ENCODE peak calls at places on chromosomes 2 and 18, in seven cellular contexts. One of them, this sample, is unnamed.

GRCh38 chr18:61503688-61504087 is 170.5 kb downstream of the CDH20 start:
- DNase-seq in prostate gland: no peak
- DNase-seq in HCT116: no peak
- DNase-seq in H1: no peak
- DNase-seq in body of pancreas: no peak
- DNase-seq in endothelial cell of umbilical vein: no peak
- DNase-seq in breast epithelium: no peak
- DNase-seq in this sample: no peak

GRCh38 chr2:189347540-189347939 is 93.7 kb upstream of the WDR75 start:
- DNase-seq in prostate gland: no peak
- DNase-seq in HCT116: peak
- DNase-seq in H1: no peak
- DNase-seq in body of pancreas: peak
- DNase-seq in endothelial cell of umbilical vein: peak
- DNase-seq in breast epithelium: no peak
- DNase-seq in this sample: no peak

GRCh38 chr2:53633441-53633840 is 134.2 kb upstream of the CHAC2 start:
- DNase-seq in prostate gland: no peak
- DNase-seq in HCT116: no peak
- DNase-seq in H1: no peak
- DNase-seq in body of pancreas: no peak
- DNase-seq in endothelial cell of umbilical vein: no peak
- DNase-seq in breast epithelium: no peak
- DNase-seq in this sample: no peak

GRCh38 chr18:72866901-72867701 is 686 bp downstream of the NETO1 start:
- DNase-seq in prostate gland: no peak
- DNase-seq in HCT116: no peak
- DNase-seq in H1: peak
- DNase-seq in body of pancreas: no peak
- DNase-seq in endothelial cell of umbilical vein: no peak
- DNase-seq in breast epithelium: no peak
- DNase-seq in this sample: no peak

GRCh38 chr18:57839942-57840381 is 36.8 kb upstream of the ATP8B1 start:
- DNase-seq in prostate gland: no peak
- DNase-seq in HCT116: no peak
- DNase-seq in H1: no peak
- DNase-seq in body of pancreas: no peak
- DNase-seq in endothelial cell of umbilical vein: peak
- DNase-seq in breast epithelium: no peak
- DNase-seq in this sample: no peak

GRCh38 chr2:62999905-63000304 is 50.7 kb upstream of the OTX1 start:
- DNase-seq in prostate gland: no peak
- DNase-seq in HCT116: no peak
- DNase-seq in H1: no peak
- DNase-seq in body of pancreas: no peak
- DNase-seq in endothelial cell of umbilical vein: no peak
- DNase-seq in breast epithelium: no peak
- DNase-seq in this sample: no peak

GRCh38 chr2:152363933-152364332 is 29.0 kb downstream of the FMNL2 start:
- DNase-seq in prostate gland: no peak
- DNase-seq in HCT116: no peak
- DNase-seq in H1: no peak
- DNase-seq in body of pancreas: no peak
- DNase-seq in endothelial cell of umbilical vein: no peak
- DNase-seq in breast epithelium: no peak
- DNase-seq in this sample: no peak

GRCh38 chr2:153479527-153479926 is 965 bp upstream of the RPRM start:
- DNase-seq in prostate gland: no peak
- DNase-seq in HCT116: no peak
- DNase-seq in H1: no peak
- DNase-seq in body of pancreas: no peak
- DNase-seq in endothelial cell of umbilical vein: no peak
- DNase-seq in breast epithelium: no peak
- DNase-seq in this sample: no peak

GRCh38 chr2:23379220-23379695 is 5.7 kb upstream of the KLHL29 start:
- DNase-seq in prostate gland: no peak
- DNase-seq in HCT116: no peak
- DNase-seq in H1: no peak
- DNase-seq in body of pancreas: no peak
- DNase-seq in endothelial cell of umbilical vein: no peak
- DNase-seq in breast epithelium: no peak
- DNase-seq in this sample: no peak

GRCh38 chr18:40911041-40911440 is 1044.0 kb upstream of the PIK3C3 start:
- DNase-seq in prostate gland: no peak
- DNase-seq in HCT116: no peak
- DNase-seq in H1: no peak
- DNase-seq in body of pancreas: no peak
- DNase-seq in endothelial cell of umbilical vein: no peak
- DNase-seq in breast epithelium: no peak
- DNase-seq in this sample: no peak

GRCh38 chr2:219010162-219010756 is 17.0 kb upstream of the CRYBA2 start:
- DNase-seq in prostate gland: no peak
- DNase-seq in HCT116: no peak
- DNase-seq in H1: no peak
- DNase-seq in body of pancreas: peak
- DNase-seq in endothelial cell of umbilical vein: no peak
- DNase-seq in breast epithelium: no peak
- DNase-seq in this sample: no peak

GRCh38 chr2:105849431-105850179 is 104.9 kb downstream of the NCK2 start:
- DNase-seq in prostate gland: no peak
- DNase-seq in HCT116: no peak
- DNase-seq in H1: no peak
- DNase-seq in body of pancreas: no peak
- DNase-seq in endothelial cell of umbilical vein: no peak
- DNase-seq in breast epithelium: no peak
- DNase-seq in this sample: no peak

GRCh38 chr2:86791574-86791973 is 861 bp upstream of the CD8A start:
- DNase-seq in prostate gland: no peak
- DNase-seq in HCT116: no peak
- DNase-seq in H1: no peak
- DNase-seq in body of pancreas: no peak
- DNase-seq in endothelial cell of umbilical vein: no peak
- DNase-seq in breast epithelium: no peak
- DNase-seq in this sample: no peak

GRCh38 chr2:195411219-195411687 is 245.8 kb upstream of the SLC39A10 start:
- DNase-seq in prostate gland: no peak
- DNase-seq in HCT116: no peak
- DNase-seq in H1: no peak
- DNase-seq in body of pancreas: no peak
- DNase-seq in endothelial cell of umbilical vein: no peak
- DNase-seq in breast epithelium: no peak
- DNase-seq in this sample: no peak

GRCh38 chr2:59032469-59032868 is 791.3 kb upstream of the FANCL start:
- DNase-seq in prostate gland: no peak
- DNase-seq in HCT116: no peak
- DNase-seq in H1: no peak
- DNase-seq in body of pancreas: no peak
- DNase-seq in endothelial cell of umbilical vein: no peak
- DNase-seq in breast epithelium: no peak
- DNase-seq in this sample: no peak

GRCh38 chr2:24704682-24705081 is 88.5 kb downstream of the PTRHD1 start:
- DNase-seq in prostate gland: no peak
- DNase-seq in HCT116: no peak
- DNase-seq in H1: no peak
- DNase-seq in body of pancreas: no peak
- DNase-seq in endothelial cell of umbilical vein: no peak
- DNase-seq in breast epithelium: no peak
- DNase-seq in this sample: no peak

GRCh38 chr2:201183373-201183742 is 417 bp downstream of the CASP10 start:
- DNase-seq in prostate gland: no peak
- DNase-seq in HCT116: no peak
- DNase-seq in H1: no peak
- DNase-seq in body of pancreas: no peak
- DNase-seq in endothelial cell of umbilical vein: no peak
- DNase-seq in breast epithelium: no peak
- DNase-seq in this sample: no peak

GRCh38 chr18:48525671-48526070 is 13.2 kb upstream of the CTIF start:
- DNase-seq in prostate gland: no peak
- DNase-seq in HCT116: no peak
- DNase-seq in H1: no peak
- DNase-seq in body of pancreas: no peak
- DNase-seq in endothelial cell of umbilical vein: no peak
- DNase-seq in breast epithelium: no peak
- DNase-seq in this sample: no peak

GRCh38 chr2:155310589-155310988 is 612.1 kb downstream of the KCNJ3 start:
- DNase-seq in prostate gland: no peak
- DNase-seq in HCT116: peak
- DNase-seq in H1: no peak
- DNase-seq in body of pancreas: no peak
- DNase-seq in endothelial cell of umbilical vein: peak
- DNase-seq in breast epithelium: no peak
- DNase-seq in this sample: no peak

GRCh38 chr2:152569186-152569585 is 148.1 kb downstream of the PRPF40A start:
- DNase-seq in prostate gland: no peak
- DNase-seq in HCT116: no peak
- DNase-seq in H1: no peak
- DNase-seq in body of pancreas: no peak
- DNase-seq in endothelial cell of umbilical vein: no peak
- DNase-seq in breast epithelium: no peak
- DNase-seq in this sample: no peak

GRCh38 chr2:72561621-72562318 is 264.1 kb downstream of the EXOC6B start:
- DNase-seq in prostate gland: no peak
- DNase-seq in HCT116: no peak
- DNase-seq in H1: no peak
- DNase-seq in body of pancreas: no peak
- DNase-seq in endothelial cell of umbilical vein: peak
- DNase-seq in breast epithelium: no peak
- DNase-seq in this sample: no peak

DNA sequence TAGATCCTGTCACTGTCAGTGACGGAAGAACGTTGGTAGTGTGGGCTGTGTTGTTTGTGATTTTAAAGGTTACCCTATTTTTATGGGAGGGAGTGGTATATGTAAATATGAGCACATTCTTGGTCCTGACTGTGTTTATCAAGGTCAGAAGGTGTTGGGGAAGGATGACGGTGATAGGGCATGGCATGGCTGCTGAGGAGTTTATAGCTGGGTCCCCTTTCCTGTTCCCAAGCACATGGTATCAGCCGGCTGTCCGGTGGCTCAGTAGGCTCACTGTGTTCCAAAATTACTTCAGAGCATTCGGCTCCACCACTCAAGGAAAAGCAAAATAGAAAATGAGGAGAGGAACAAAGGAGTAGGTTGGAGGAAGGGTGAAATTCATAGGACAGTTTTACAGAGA is 28.6 kb downstream of the IRS1 start:
- DNase-seq in prostate gland: no peak
- DNase-seq in HCT116: no peak
- DNase-seq in H1: no peak
- DNase-seq in body of pancreas: no peak
- DNase-seq in endothelial cell of umbilical vein: no peak
- DNase-seq in breast epithelium: no peak
- DNase-seq in this sample: no peak
- TF ChIP-seq POLR2A in prostate gland: no peak
- TF ChIP-seq POLR2A in HCT116: no peak
- TF ChIP-seq POLR2A in H1: no peak
- TF ChIP-seq POLR2A in body of pancreas: no peak
- TF ChIP-seq POLR2A in endothelial cell of umbilical vein: no peak
- TF ChIP-seq POLR2A in breast epithelium: no peak
- TF ChIP-seq POLR2A in this sample: no peak

DNA sequence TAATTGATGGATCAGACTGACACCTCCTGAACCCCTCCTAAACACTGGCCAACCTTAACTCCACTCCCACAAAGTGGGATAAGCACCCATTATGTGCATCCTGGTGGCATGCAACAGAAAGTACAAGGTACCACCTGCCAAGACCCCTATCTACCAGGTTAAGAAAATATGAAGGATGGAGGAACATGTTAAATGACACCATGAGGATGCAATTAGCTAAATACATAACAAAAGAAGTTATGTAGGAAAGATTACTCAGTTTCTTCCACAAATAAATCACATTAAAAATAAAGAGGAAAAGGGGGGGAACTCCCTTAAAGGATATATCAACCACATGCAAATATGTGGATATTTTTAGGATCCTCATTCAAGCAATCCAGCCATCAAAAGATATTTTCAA is 12.6 kb downstream of the CTAGE1 start:
- DNase-seq in prostate gland: no peak
- DNase-seq in HCT116: no peak
- DNase-seq in H1: no peak
- DNase-seq in body of pancreas: no peak
- DNase-seq in endothelial cell of umbilical vein: no peak
- DNase-seq in breast epithelium: no peak
- DNase-seq in this sample: no peak
- TF ChIP-seq CTCF in prostate gland: no peak
- TF ChIP-seq CTCF in HCT116: no peak
- TF ChIP-seq CTCF in H1: no peak
- TF ChIP-seq CTCF in body of pancreas: no peak
- TF ChIP-seq CTCF in endothelial cell of umbilical vein: no peak
- TF ChIP-seq CTCF in breast epithelium: no peak
- TF ChIP-seq CTCF in this sample: no peak

DNA sequence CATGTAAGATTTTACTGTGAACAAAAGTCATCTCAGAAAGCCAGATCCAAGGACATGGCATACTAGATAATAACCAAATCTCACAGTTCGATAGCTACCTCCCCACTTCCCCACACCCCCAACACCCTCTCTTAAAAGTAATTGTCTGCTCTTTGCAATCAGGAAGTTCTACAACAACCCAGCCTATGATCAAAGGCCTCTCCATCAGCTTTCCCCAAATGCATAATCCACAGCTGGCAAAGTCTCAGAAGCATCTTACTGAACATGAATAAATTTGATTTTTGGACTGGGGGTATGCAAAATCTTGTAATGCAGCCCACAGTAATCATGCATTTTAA is 69.9 kb downstream of the ANKRD44 start:
- DNase-seq in prostate gland: no peak
- DNase-seq in HCT116: no peak
- DNase-seq in H1: no peak
- DNase-seq in body of pancreas: no peak
- DNase-seq in endothelial cell of umbilical vein: no peak
- DNase-seq in breast epithelium: no peak
- DNase-seq in this sample: no peak
- H3K27ac ChIP-seq in prostate gland: no peak
- H3K27ac ChIP-seq in HCT116: no peak
- H3K27ac ChIP-seq in H1: no peak
- H3K27ac ChIP-seq in body of pancreas: no peak
- H3K27ac ChIP-seq in endothelial cell of umbilical vein: no peak
- H3K27ac ChIP-seq in breast epithelium: no peak
- H3K27ac ChIP-seq in this sample: no peak

GRCh38 chr2:68328901-68329300 is 9.2 kb upstream of the CNRIP1 start:
- DNase-seq in prostate gland: no peak
- DNase-seq in HCT116: no peak
- DNase-seq in H1: no peak
- DNase-seq in body of pancreas: no peak
- DNase-seq in endothelial cell of umbilical vein: no peak
- DNase-seq in breast epithelium: no peak
- DNase-seq in this sample: no peak

GRCh38 chr2:68333931-68334330 is 14.2 kb upstream of the CNRIP1 start:
- DNase-seq in prostate gland: no peak
- DNase-seq in HCT116: no peak
- DNase-seq in H1: no peak
- DNase-seq in body of pancreas: no peak
- DNase-seq in endothelial cell of umbilical vein: no peak
- DNase-seq in breast epithelium: no peak
- DNase-seq in this sample: no peak

GRCh38 chr2:68333009-68333408 is 13.3 kb upstream of the CNRIP1 start:
- DNase-seq in prostate gland: no peak
- DNase-seq in HCT116: no peak
- DNase-seq in H1: no peak
- DNase-seq in body of pancreas: no peak
- DNase-seq in endothelial cell of umbilical vein: no peak
- DNase-seq in breast epithelium: no peak
- DNase-seq in this sample: no peak

GRCh38 chr2:68336192-68336591 is 16.4 kb upstream of the CNRIP1 start:
- DNase-seq in prostate gland: no peak
- DNase-seq in HCT116: peak
- DNase-seq in H1: no peak
- DNase-seq in body of pancreas: no peak
- DNase-seq in endothelial cell of umbilical vein: peak
- DNase-seq in breast epithelium: no peak
- DNase-seq in this sample: no peak

GRCh38 chr2:68330691-68331090 is 10.9 kb upstream of the CNRIP1 start:
- DNase-seq in prostate gland: no peak
- DNase-seq in HCT116: no peak
- DNase-seq in H1: no peak
- DNase-seq in body of pancreas: no peak
- DNase-seq in endothelial cell of umbilical vein: peak
- DNase-seq in breast epithelium: no peak
- DNase-seq in this sample: no peak
- TF ChIP-seq POLR2A in prostate gland: no peak
- TF ChIP-seq POLR2A in HCT116: no peak
- TF ChIP-seq POLR2A in H1: no peak
- TF ChIP-seq POLR2A in body of pancreas: no peak
- TF ChIP-seq POLR2A in endothelial cell of umbilical vein: no peak
- TF ChIP-seq POLR2A in breast epithelium: no peak
- TF ChIP-seq POLR2A in this sample: no peak